ENCODE peak calls at places on chromosomes 5 and 9, in ten cellular contexts. D, E, V, N, T, P, L, W, J and Z are unnamed samples. For H3K4me1, the result is how much of the 10 kb centered on the place peaks cover.

GRCh38 chr9:69181908-69182353 is 7.9 kb downstream of the TJP2 start:
- DNase-seq in N (no peak), P (no peak), T (no peak), V (no peak), J (no peak), E (no peak), W (no peak), L (peak), D (peak), Z (no peak)

GRCh38 chr9:82764270-82764669 is 298.7 kb downstream of the RASEF start:
- DNase-seq in W (no peak), J (no peak), D (no peak), P (no peak), V (no peak), T (no peak), L (peak), E (no peak), N (no peak), Z (no peak)

GRCh38 chr5:79062431-79062830 is 7.0 kb downstream of the DMGDH start:
- DNase-seq in N (no peak), T (no peak), W (no peak), J (no peak), E (no peak), D (no peak), V (no peak), P (no peak), L (no peak), Z (no peak)

GRCh38 chr9:132243156-132244074 is 81.6 kb downstream of the NTNG2 start:
- DNase-seq in D (peak), L (no peak), J (no peak), P (no peak), V (no peak), W (no peak), T (peak), N (peak), E (no peak), Z (no peak)

GRCh38 chr9:105053209-105053652 is 125.3 kb upstream of the ABCA1 start:
- DNase-seq in N (no peak), T (no peak), L (no peak), P (no peak), D (peak), E (no peak), J (no peak), W (no peak), V (peak), Z (no peak)

GRCh38 chr5:29930316-29930715 is 1263.2 kb upstream of the CDH6 start:
- DNase-seq in N (peak), V (no peak), J (no peak), W (no peak), D (no peak), P (no peak), L (no peak), E (no peak), T (no peak), Z (no peak)

GRCh38 chr9:133105461-133105770 is 15.6 kb downstream of the RALGDS start:
- DNase-seq in E (no peak), D (no peak), J (no peak), N (no peak), T (no peak), V (no peak), W (no peak), P (no peak), L (no peak), Z (no peak)

GRCh38 chr5:21792736-21793135 is 1060.4 kb downstream of the CDH12 start:
- DNase-seq in P (no peak), L (no peak), E (no peak), D (peak), N (no peak), W (no peak), T (no peak), J (no peak), V (no peak), Z (no peak)

GRCh38 chr5:142922223-142922952 is 152.2 kb downstream of the ARHGAP26 start:
- DNase-seq in V (peak), P (no peak), D (peak), N (peak), W (no peak), J (no peak), E (no peak), T (no peak), L (peak), Z (no peak)

GRCh38 chr5:6401410-6401809 is 23.1 kb upstream of the MED10 start:
- DNase-seq in D (no peak), E (no peak), W (no peak), L (no peak), P (no peak), T (no peak), V (no peak), N (no peak), J (no peak), Z (no peak)

GRCh38 chr5:74903165-74903787 is 37.1 kb upstream of the FAM169A start:
- DNase-seq in W (no peak), L (no peak), T (peak), D (no peak), V (no peak), P (no peak), J (peak), N (peak), E (no peak), Z (peak)

GRCh38 chr9:16864741-16865434 is 5.6 kb downstream of the BNC2 start:
- DNase-seq in J (no peak), E (no peak), W (no peak), V (peak), N (no peak), T (no peak), P (no peak), D (peak), L (no peak), Z (no peak)

GRCh38 chr5:133147411-133147810 is 95.6 kb downstream of the HSPA4 start:
- DNase-seq in N (no peak), V (peak), T (no peak), J (no peak), D (no peak), W (peak), E (no peak), P (no peak), L (no peak), Z (no peak)

GRCh38 chr9:112664541-112664940 is 53.4 kb downstream of the INIP start:
- DNase-seq in D (no peak), J (no peak), E (no peak), P (no peak), L (no peak), V (no peak), W (no peak), N (no peak), T (no peak), Z (no peak)

DNA sequence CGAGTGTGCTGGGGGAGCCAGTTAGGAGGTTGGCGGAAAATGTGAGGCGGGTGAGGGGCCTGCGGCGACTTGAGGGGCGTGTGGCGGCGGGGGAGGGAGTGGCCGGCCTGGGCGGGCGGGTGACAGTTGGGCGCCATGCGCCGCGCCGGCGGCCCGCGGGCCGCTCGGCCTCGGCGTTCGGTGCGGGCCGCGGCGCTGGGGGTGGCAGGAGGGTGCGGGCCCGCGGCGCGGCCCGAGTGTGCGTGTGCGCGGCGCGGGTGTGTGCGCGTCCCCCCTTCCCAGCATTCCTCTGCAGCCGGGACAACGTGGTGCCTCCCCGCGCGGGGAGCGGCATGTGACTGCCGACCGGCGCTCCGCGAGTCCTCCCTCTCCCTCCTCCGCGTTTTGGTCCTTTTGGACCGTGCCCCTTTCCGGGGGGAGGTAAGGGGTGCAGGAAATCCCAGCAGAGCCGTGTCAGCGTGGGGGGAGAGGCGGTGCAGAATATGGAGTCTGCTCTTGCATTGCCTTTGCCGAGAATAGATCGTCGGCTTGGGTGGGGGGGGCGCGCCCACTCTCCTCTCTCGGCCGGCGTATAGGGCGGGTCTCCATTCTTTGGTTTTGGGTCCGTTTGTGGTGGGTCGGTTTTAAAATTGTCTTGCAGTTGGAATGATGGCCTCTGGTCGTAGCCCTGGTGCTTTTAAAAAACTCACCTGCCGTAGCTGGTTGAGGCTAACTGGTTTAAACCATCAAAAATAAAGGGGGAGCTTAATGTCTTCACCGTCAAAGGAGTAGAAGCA is 1.9 kb downstream of the LARP1 start:
- DNase-seq in J (peak), E (peak), D (peak), L (peak), W (peak), T (no peak), N (peak), P (peak), V (peak), Z (peak)
- H3K4me1 ChIP-seq in J (half or more), E (half or more), D (under half), L (under half), W (under half), T (under half), N (half or more), P (half or more), V (under half), Z (under half)

GRCh38 chr9:72292184-72292787 is 72.7 kb downstream of the ZFAND5 start:
- DNase-seq in N (peak), T (no peak), J (no peak), W (no peak), P (no peak), D (peak), V (peak), L (peak), E (no peak), Z (no peak)
- TF ChIP-seq CTCF in N (peak), T (peak), J (peak), W (peak), P (peak), D (peak), V (peak), L (peak), E (peak), Z (peak)

GRCh38 chr5:119361723-119362122 is 5.9 kb downstream of the TNFAIP8 start:
- DNase-seq in L (no peak), V (no peak), W (no peak), D (no peak), E (no peak), T (no peak), N (no peak), J (no peak), P (no peak), Z (no peak)

GRCh38 chr5:119363271-119363670 is 7.5 kb downstream of the TNFAIP8 start:
- DNase-seq in J (no peak), D (no peak), P (no peak), N (no peak), W (no peak), L (no peak), V (no peak), T (no peak), E (no peak), Z (no peak)

GRCh38 chr5:119362714-119363113 is 6.9 kb downstream of the TNFAIP8 start:
- DNase-seq in D (no peak), N (no peak), L (no peak), T (no peak), W (no peak), V (no peak), J (no peak), E (no peak), P (no peak), Z (no peak)

GRCh38 chr5:119365847-119366536 is 10.2 kb downstream of the TNFAIP8 start:
- DNase-seq in D (no peak), E (no peak), J (no peak), T (no peak), L (no peak), P (no peak), N (no peak), V (no peak), W (no peak), Z (no peak)

GRCh38 chr5:119363936-119364335 is 8.1 kb downstream of the TNFAIP8 start:
- DNase-seq in L (no peak), J (no peak), T (no peak), D (no peak), N (no peak), W (no peak), P (no peak), E (no peak), V (no peak), Z (no peak)
- H3K4me1 ChIP-seq in L (under half), J (half or more), T (under half), D (under half), N (under half), W (under half), P (under half), E (half or more), V (under half), Z (under half)

GRCh38 chr9:13934411-13934810 is 379.5 kb downstream of the NFIB start:
- DNase-seq in N (no peak), E (no peak), W (no peak), V (no peak), P (no peak), J (no peak), D (no peak), T (no peak), L (no peak), Z (no peak)

GRCh38 chr9:13943176-13943575 is 370.8 kb downstream of the NFIB start:
- DNase-seq in J (no peak), W (no peak), E (no peak), T (no peak), N (no peak), V (no peak), L (peak), P (no peak), D (no peak), Z (no peak)

GRCh38 chr9:13941686-13942085 is 372.3 kb downstream of the NFIB start:
- DNase-seq in L (no peak), V (peak), W (no peak), T (no peak), N (no peak), P (no peak), E (no peak), D (peak), J (no peak), Z (no peak)

GRCh38 chr9:13942695-13943094 is 371.2 kb downstream of the NFIB start:
- DNase-seq in L (peak), J (peak), V (peak), N (no peak), P (peak), T (no peak), W (no peak), D (peak), E (no peak), Z (no peak)

DNA sequence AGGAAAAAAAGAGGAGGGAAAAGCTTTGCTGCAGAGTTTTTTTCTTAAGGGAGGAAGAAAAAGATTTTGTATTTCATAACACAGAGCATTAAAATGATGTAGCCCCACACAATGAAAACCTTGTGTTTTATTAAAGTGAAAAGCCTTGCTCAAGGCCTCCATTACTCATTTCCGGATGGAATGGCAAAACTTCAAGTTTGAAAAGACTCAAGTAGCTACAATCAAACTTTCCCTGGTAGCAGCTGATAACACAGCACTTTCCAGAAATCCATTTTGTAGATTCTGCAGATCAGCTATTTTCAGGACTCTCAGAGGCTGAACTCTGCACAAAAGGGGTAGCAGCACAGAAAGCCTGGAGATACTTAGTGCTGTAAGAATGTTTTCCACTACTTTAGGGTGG is 374.8 kb downstream of the NFIB start:
- DNase-seq in D (peak), L (peak), E (no peak), J (no peak), P (no peak), T (no peak), W (no peak), V (peak), N (no peak), Z (no peak)
- TF ChIP-seq CTCF in D (no peak), L (no peak), E (no peak), J (no peak), P (no peak), T (no peak), W (no peak), V (no peak), N (no peak), Z (no peak)

DNA sequence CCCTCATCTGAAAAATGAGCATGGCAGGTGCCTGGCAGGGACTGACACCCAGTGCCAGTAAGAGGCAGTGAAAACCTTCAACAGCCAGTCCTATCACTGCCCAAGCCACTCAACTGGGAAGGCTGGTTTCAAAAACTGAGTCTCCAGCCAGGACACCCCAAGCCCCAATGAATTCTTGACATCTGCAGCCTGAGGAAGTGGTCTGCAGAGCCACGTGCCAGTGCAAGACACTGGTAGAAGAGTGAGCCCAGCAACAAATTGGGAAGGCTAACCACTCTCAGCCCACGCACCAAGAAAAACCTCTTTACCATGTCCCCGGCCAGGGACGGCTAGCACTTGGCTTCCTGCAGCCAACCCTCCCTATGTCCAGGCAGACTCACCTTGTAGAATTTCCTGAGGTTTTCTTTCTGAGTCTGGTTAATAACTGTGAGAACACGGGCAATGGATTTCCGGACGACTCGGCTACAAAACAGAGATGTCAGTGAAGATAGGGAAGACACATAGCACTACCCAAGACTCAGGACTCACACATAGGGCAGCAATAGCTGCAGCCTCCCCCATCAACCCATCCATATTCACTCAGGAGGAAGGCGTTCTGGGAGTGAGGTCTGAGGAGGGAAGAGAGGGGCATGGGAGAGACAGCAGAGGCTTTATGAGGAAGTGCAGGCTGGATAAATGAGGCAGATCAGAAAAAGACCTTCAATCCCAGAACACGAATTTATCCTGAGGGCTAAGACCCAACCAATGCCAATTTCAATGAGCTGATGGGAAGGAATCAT is 1.8 kb downstream of the RPL35 start:
- DNase-seq in N (no peak), E (no peak), P (no peak), D (no peak), T (no peak), L (no peak), V (no peak), J (no peak), W (no peak), Z (no peak)
- H3K4me1 ChIP-seq in N (under half), E (half or more), P (under half), D (under half), T (under half), L (under half), V (under half), J (under half), W (under half), Z (under half)

GRCh38 chr5:62717211-62717927 is 138.8 kb downstream of the LRRC70 start:
- DNase-seq in D (no peak), V (no peak), W (no peak), P (no peak), L (no peak), E (no peak), J (no peak), T (no peak), N (peak), Z (no peak)

GRCh38 chr5:62720036-62720441 is 141.4 kb downstream of the LRRC70 start:
- DNase-seq in E (no peak), W (no peak), D (peak), L (peak), J (peak), P (no peak), T (peak), N (peak), V (peak), Z (peak)

GRCh38 chr5:62722360-62722759 is 143.7 kb downstream of the LRRC70 start:
- DNase-seq in L (no peak), T (peak), E (no peak), N (peak), J (no peak), V (no peak), W (no peak), D (no peak), P (no peak), Z (no peak)

GRCh38 chr5:62719061-62719730 is 140.6 kb downstream of the LRRC70 start:
- DNase-seq in J (no peak), N (peak), T (no peak), E (no peak), W (no peak), D (no peak), V (no peak), P (no peak), L (no peak), Z (no peak)

GRCh38 chr5:62718368-62718767 is 139.7 kb downstream of the LRRC70 start:
- DNase-seq in N (peak), D (no peak), E (no peak), V (no peak), J (no peak), T (peak), P (no peak), W (no peak), L (no peak), Z (no peak)
- TF ChIP-seq CTCF in N (peak), D (no peak), E (no peak), V (no peak), J (no peak), T (peak), P (no peak), W (no peak), L (no peak), Z (no peak)